ENCODE peak calls at places on chromosomes 12 and 14, in nine cellular contexts. Q is iris pigment epithelial cell; N is NCI-H460; J is Kasumi-1; U is stimulated activated CD4-positive, alpha-beta T cell treated with anti-CD3 and anti-CD28 coated beads, Interleukin-2, amount 100 ng/mL, for 48 hours; D is adrenal gland; F is HTR-8/SVneo; Y is substantia nigra; S is activated T-helper 1 cell treated with Interleukin-2 at 50 U/mL for 16 hours. C is an unnamed sample.

GRCh38 chr12:117105902-117106301 is 6.7 kb upstream of the TESC start:
- DNase-seq in F (no peak), J (no peak), Q (no peak), S (no peak), Y (no peak), D (no peak), U (no peak), N (no peak), C (no peak)

GRCh38 chr14:96126339-96126770 is 78.3 kb upstream of the BDKRB2 start:
- DNase-seq in Y (no peak), S (no peak), N (no peak), U (no peak), J (no peak), Q (peak), D (no peak), F (no peak), C (no peak)

GRCh38 chr14:74955229-74955999 is at the start of gene PGF:
- DNase-seq in U (no peak), N (peak), F (peak), Y (peak), Q (peak), J (peak), D (peak), S (peak), C (peak)

GRCh38 chr12:5392961-5393360 is 38.9 kb upstream of the NTF3 start:
- DNase-seq in Q (no peak), D (no peak), J (no peak), Y (no peak), S (no peak), U (no peak), N (no peak), F (no peak), C (no peak)

GRCh38 chr12:13347241-13348043 is 150.9 kb downstream of the EMP1 start:
- DNase-seq in U (peak), N (no peak), S (no peak), Y (no peak), F (peak), Q (peak), D (no peak), J (no peak), C (peak)

GRCh38 chr14:60652674-60653387 is 3.6 kb upstream of the SIX1 start:
- DNase-seq in J (no peak), Q (no peak), Y (no peak), N (no peak), U (no peak), F (no peak), S (no peak), D (no peak), C (no peak)

GRCh38 chr12:109621271-109621671 is 47.7 kb downstream of the MVK start:
- DNase-seq in N (no peak), F (no peak), Y (no peak), D (no peak), U (no peak), S (no peak), Q (no peak), J (no peak), C (peak)

GRCh38 chr12:115323223-115323905 is 639.4 kb upstream of the TBX3 start:
- DNase-seq in S (no peak), Q (peak), Y (no peak), N (no peak), U (no peak), F (no peak), D (no peak), J (no peak), C (peak)

GRCh38 chr12:27924350-27925140 is 48.0 kb downstream of the PTHLH start:
- DNase-seq in F (no peak), J (no peak), Y (no peak), Q (peak), S (no peak), D (no peak), N (no peak), U (no peak), C (peak)

GRCh38 chr12:76422878-76423438 is 74.7 kb upstream of the BBS10 start:
- DNase-seq in F (peak), D (no peak), J (no peak), Q (peak), S (no peak), N (no peak), Y (no peak), U (no peak), C (peak)

GRCh38 chr14:62001988-62002387 is 239.8 kb downstream of the SNAPC1 start:
- DNase-seq in Y (no peak), D (no peak), J (no peak), S (no peak), F (no peak), Q (no peak), U (no peak), N (no peak), C (no peak)

GRCh38 chr14:93712079-93712837 is 76.0 kb downstream of the PRIMA1 start:
- DNase-seq in Y (no peak), D (no peak), S (no peak), J (no peak), U (no peak), F (no peak), Q (no peak), N (no peak), C (no peak)

GRCh38 chr14:63596998-63597658 is 44.5 kb downstream of the WDR89 start:
- DNase-seq in Y (no peak), N (no peak), U (no peak), J (no peak), Q (no peak), D (no peak), S (no peak), F (no peak), C (no peak)

GRCh38 chr14:35558680-35559079 is 24.7 kb downstream of the INSM2 start:
- DNase-seq in Y (peak), S (no peak), F (no peak), N (no peak), D (no peak), Q (no peak), U (no peak), J (no peak), C (no peak)

GRCh38 chr14:45811155-45811554 is 558.2 kb upstream of the MIS18BP1 start:
- DNase-seq in N (no peak), Q (no peak), J (no peak), U (no peak), D (no peak), Y (no peak), S (no peak), F (no peak), C (no peak)

GRCh38 chr12:31031951-31032335 is 41.7 kb upstream of the DDX11 start:
- DNase-seq in J (no peak), S (no peak), Y (no peak), N (no peak), U (no peak), Q (no peak), D (no peak), F (no peak), C (no peak)

C was measured in GM23248.